ENCODE peak calls at places on chromosomes 2 and 18, in seven cellular contexts. J is osteocyte, X is H9, V is sigmoid colon, R is foreskin fibroblast, K is lower lobe of right lung, H is brain microvascular endothelial cell. Z is an unnamed sample.
A peak's percentile ranks its signal among the peaks of the same experiment; 100 is the strongest.

GRCh38 chr2:73284296-73285161 is at the start of gene FBXO41:
- DNase-seq in J (no peak), X (peak; percentile 85), V (peak; percentile 71), R (no peak), K (peak; percentile 70), H (no peak), Z (peak; percentile 70)

GRCh38 chr2:165357758-165358157 is 111.7 kb upstream of the CSRNP3 start:
- DNase-seq in J (no peak), X (no peak), V (no peak), R (peak; percentile 47), K (no peak), H (peak; percentile 71), Z (no peak)

GRCh38 chr2:21270658-21271057 is 146.9 kb downstream of the TDRD15 start:
- DNase-seq in J (no peak), X (no peak), V (peak; percentile 86), R (no peak), K (no peak), H (no peak), Z (no peak)

GRCh38 chr18:48543228-48543627 is 4.4 kb downstream of the CTIF start:
- DNase-seq in J (no peak), X (peak; percentile 81), V (no peak), R (no peak), K (no peak), H (no peak), Z (no peak)

GRCh38 chr2:33001823-33002222 is 55.1 kb downstream of the LTBP1 start:
- DNase-seq in J (no peak), X (no peak), V (no peak), R (no peak), K (no peak), H (no peak), Z (no peak)

GRCh38 chr18:12766986-12767433 is 64.2 kb downstream of the PSMG2 start:
- DNase-seq in J (no peak), X (peak; percentile 93), V (no peak), R (no peak), K (no peak), H (no peak), Z (no peak)

GRCh38 chr2:189601043-189601442 is 20.5 kb upstream of the SLC40A1 start:
- DNase-seq in J (no peak), X (no peak), V (no peak), R (no peak), K (no peak), H (peak; percentile 91), Z (no peak)

GRCh38 chr18:35172009-35172408 is 68.8 kb upstream of the ZNF397 start:
- DNase-seq in J (no peak), X (no peak), V (no peak), R (no peak), K (no peak), H (no peak), Z (no peak)

GRCh38 chr2:76202866-76203265 is 492.2 kb upstream of the GCFC2 start:
- DNase-seq in J (no peak), X (no peak), V (no peak), R (no peak), K (no peak), H (no peak), Z (no peak)

GRCh38 chr2:148303166-148303565 is 282.3 kb downstream of the MBD5 start:
- DNase-seq in J (no peak), X (peak; percentile 55), V (no peak), R (no peak), K (no peak), H (peak; percentile 14), Z (no peak)

GRCh38 chr2:46923011-46923669 is 7.5 kb upstream of the MCFD2 start:
- DNase-seq in J (no peak), X (no peak), V (no peak), R (peak; percentile 79), K (no peak), H (no peak), Z (no peak)

GRCh38 chr18:5444847-5445246 is 99.0 kb downstream of the EPB41L3 start:
- DNase-seq in J (no peak), X (no peak), V (no peak), R (no peak), K (no peak), H (no peak), Z (no peak)

GRCh38 chr2:235493775-235494715 is at the start of gene AGAP1:
- DNase-seq in J (peak; percentile 97), X (peak; percentile 88), V (peak; percentile 94), R (peak; percentile 91), K (peak; percentile 88), H (peak; percentile 60), Z (peak; percentile 74)

GRCh38 chr2:40298026-40298425 is 153.9 kb downstream of the SLC8A1 start:
- DNase-seq in J (no peak), X (no peak), V (no peak), R (no peak), K (no peak), H (no peak), Z (no peak)

GRCh38 chr2:172953411-172953810 is 122.2 kb upstream of the MAP3K20 start:
- DNase-seq in J (no peak), X (no peak), V (no peak), R (no peak), K (no peak), H (no peak), Z (no peak)

GRCh38 chr18:47901624-47902362 is 28.7 kb downstream of the SMAD2 start:
- DNase-seq in J (no peak), X (no peak), V (no peak), R (no peak), K (no peak), H (no peak), Z (no peak)

GRCh38 chr2:40243581-40243980 is 208.3 kb downstream of the SLC8A1 start:
- DNase-seq in J (no peak), X (no peak), V (no peak), R (peak; percentile 43), K (no peak), H (peak; percentile 66), Z (no peak)

GRCh38 chr2:113200236-113200635 is 26.5 kb downstream of the PSD4 start:
- DNase-seq in J (no peak), X (peak; percentile 71), V (no peak), R (no peak), K (no peak), H (no peak), Z (no peak)

GRCh38 chr18:27769152-27769551 is 407.8 kb downstream of the CDH2 start:
- DNase-seq in J (no peak), X (no peak), V (no peak), R (no peak), K (no peak), H (no peak), Z (no peak)

GRCh38 chr2:29228276-29228675 is 113.1 kb downstream of the CLIP4 start:
- DNase-seq in J (no peak), X (no peak), V (no peak), R (no peak), K (no peak), H (no peak), Z (no peak)

GRCh38 chr2:84942964-84943421 is 28.0 kb upstream of the KCMF1 start:
- DNase-seq in J (no peak), X (no peak), V (peak; percentile 12), R (peak; percentile 50), K (no peak), H (no peak), Z (no peak)

GRCh38 chr2:200276472-200276871 is 30.0 kb upstream of the SPATS2L start:
- DNase-seq in J (no peak), X (no peak), V (no peak), R (no peak), K (no peak), H (no peak), Z (no peak)

GRCh38 chr2:23602113-23602512 is 217.1 kb downstream of the KLHL29 start:
- DNase-seq in J (peak; percentile 90), X (no peak), V (peak; percentile 98), R (peak; percentile 88), K (no peak), H (peak; percentile 86), Z (no peak)

GRCh38 chr2:203690110-203691047 is 16.1 kb upstream of the CD28 start:
- DNase-seq in J (no peak), X (no peak), V (no peak), R (no peak), K (no peak), H (no peak), Z (no peak)

GRCh38 chr18:36402765-36403396 is 105.4 kb downstream of the FHOD3 start:
- DNase-seq in J (no peak), X (peak; percentile 61), V (peak; percentile 78), R (peak; percentile 41), K (no peak), H (no peak), Z (no peak)

GRCh38 chr2:201796478-201796865 is 9.9 kb upstream of the CDK15 start:
- DNase-seq in J (no peak), X (no peak), V (no peak), R (no peak), K (no peak), H (no peak), Z (no peak)

GRCh38 chr2:8886197-8886508 is 48.7 kb upstream of the KIDINS220 start:
- DNase-seq in J (no peak), X (no peak), V (no peak), R (no peak), K (no peak), H (no peak), Z (no peak)

GRCh38 chr2:8877332-8877731 is 39.9 kb upstream of the KIDINS220 start:
- DNase-seq in J (no peak), X (no peak), V (no peak), R (no peak), K (no peak), H (no peak), Z (no peak)

GRCh38 chr2:8884812-8885211 is 47.4 kb upstream of the KIDINS220 start:
- DNase-seq in J (no peak), X (no peak), V (no peak), R (no peak), K (no peak), H (no peak), Z (no peak)

GRCh38 chr2:8885449-8886196 is 48.2 kb upstream of the KIDINS220 start:
- DNase-seq in J (no peak), X (no peak), V (no peak), R (no peak), K (no peak), H (no peak), Z (no peak)

GRCh38 chr2:8882094-8882493 is 44.7 kb upstream of the KIDINS220 start:
- DNase-seq in J (no peak), X (peak; percentile 83), V (no peak), R (peak; percentile 7), K (no peak), H (peak; percentile 14), Z (no peak)
- TF ChIP-seq CTCF in J (peak; percentile 30), X (peak; percentile 89), V (no peak), R (peak; percentile 39), K (peak; percentile 9), H (peak; percentile 71), Z (peak; percentile 29)

GRCh38 chr18:59839931-59840685 is 59.7 kb upstream of the PMAIP1 start:
- DNase-seq in J (no peak), X (no peak), V (no peak), R (no peak), K (no peak), H (no peak), Z (no peak)
- TF ChIP-seq CTCF in J (peak; percentile 38), X (no peak), V (no peak), R (no peak), K (no peak), H (peak; percentile 15), Z (no peak)

GRCh38 chr2:31193066-31193396 is 24.3 kb downstream of the CAPN14 start:
- DNase-seq in J (peak; percentile 69), X (peak; percentile 56), V (no peak), R (no peak), K (no peak), H (no peak), Z (no peak)
- TF ChIP-seq CTCF in J (no peak), X (peak; percentile 56), V (no peak), R (no peak), K (no peak), H (no peak), Z (no peak)

GRCh38 chr2:62297642-62298010 is 101.7 kb downstream of the B3GNT2 start:
- DNase-seq in J (no peak), X (peak; percentile 59), V (no peak), R (no peak), K (no peak), H (no peak), Z (no peak)
- TF ChIP-seq CTCF in J (no peak), X (peak; percentile 78), V (no peak), R (no peak), K (peak; percentile 38), H (peak; percentile 50), Z (peak; percentile 26)